ENCODE peak calls at places on chromosomes 6 and 20, in eight cellular contexts. P is progenitor cell of endocrine pancreas, Y is transverse colon, B is neural crest cell, Z is A549, K is AG04450, C is psoas muscle, H is LNCaP clone FGC. D is an unnamed sample.

GRCh38 chr6:16257999-16258708 is 19.8 kb downstream of the GMPR start:
- DNase-seq in P (no peak), Y (no peak), B (no peak), Z (no peak), K (no peak), C (no peak), H (no peak), D (no peak)

GRCh38 chr6:34393191-34393967 is 910 bp upstream of the NUDT3 start:
- DNase-seq in P (no peak), Y (no peak), B (no peak), Z (no peak), K (no peak), C (no peak), H (peak; percentile 87), D (no peak)

GRCh38 chr6:125812394-125813231 is 21.9 kb downstream of the NCOA7 start:
- DNase-seq in P (no peak), Y (no peak), B (no peak), Z (peak; percentile 56), K (peak; percentile 89), C (no peak), H (no peak), D (no peak)

GRCh38 chr6:11050735-11051134 is 6.6 kb upstream of the ELOVL2 start:
- DNase-seq in P (no peak), Y (no peak), B (no peak), Z (peak; percentile 29), K (no peak), C (no peak), H (no peak), D (no peak)

GRCh38 chr6:141451508-141452353 is 681.0 kb upstream of the GJE1 start:
- DNase-seq in P (no peak), Y (no peak), B (no peak), Z (peak; percentile 18), K (peak; percentile 32), C (no peak), H (no peak), D (no peak)

GRCh38 chr6:147117580-147117979 is 86.6 kb upstream of the STXBP5 start:
- DNase-seq in P (no peak), Y (no peak), B (no peak), Z (no peak), K (no peak), C (no peak), H (no peak), D (no peak)

GRCh38 chr6:31730631-31731086 is 1.6 kb upstream of the DDAH2 start:
- DNase-seq in P (no peak), Y (no peak), B (no peak), Z (no peak), K (no peak), C (no peak), H (no peak), D (no peak)

GRCh38 chr6:27791182-27791939 is 120.8 kb downstream of the OR2B2 start:
- DNase-seq in P (no peak), Y (peak; percentile 54), B (peak; percentile 56), Z (peak; percentile 86), K (no peak), C (peak; percentile 46), H (peak; percentile 67), D (no peak)

GRCh38 chr6:116094041-116094440 is 6.6 kb upstream of the NT5DC1 start:
- DNase-seq in P (no peak), Y (no peak), B (no peak), Z (no peak), K (no peak), C (no peak), H (no peak), D (no peak)

GRCh38 chr6:116099036-116099435 is 1.6 kb upstream of the NT5DC1 start:
- DNase-seq in P (no peak), Y (no peak), B (no peak), Z (no peak), K (no peak), C (no peak), H (no peak), D (no peak)

GRCh38 chr6:116101298-116101718 is 655 bp downstream of the NT5DC1 start:
- DNase-seq in P (no peak), Y (peak; percentile 86), B (no peak), Z (no peak), K (no peak), C (no peak), H (peak; percentile 58), D (no peak)

GRCh38 chr6:116100419-116101297 is at the start of gene NT5DC1:
- DNase-seq in P (peak; percentile 72), Y (peak; percentile 92), B (peak; percentile 65), Z (peak; percentile 81), K (no peak), C (peak; percentile 87), H (no peak), D (peak; percentile 82)

DNA sequence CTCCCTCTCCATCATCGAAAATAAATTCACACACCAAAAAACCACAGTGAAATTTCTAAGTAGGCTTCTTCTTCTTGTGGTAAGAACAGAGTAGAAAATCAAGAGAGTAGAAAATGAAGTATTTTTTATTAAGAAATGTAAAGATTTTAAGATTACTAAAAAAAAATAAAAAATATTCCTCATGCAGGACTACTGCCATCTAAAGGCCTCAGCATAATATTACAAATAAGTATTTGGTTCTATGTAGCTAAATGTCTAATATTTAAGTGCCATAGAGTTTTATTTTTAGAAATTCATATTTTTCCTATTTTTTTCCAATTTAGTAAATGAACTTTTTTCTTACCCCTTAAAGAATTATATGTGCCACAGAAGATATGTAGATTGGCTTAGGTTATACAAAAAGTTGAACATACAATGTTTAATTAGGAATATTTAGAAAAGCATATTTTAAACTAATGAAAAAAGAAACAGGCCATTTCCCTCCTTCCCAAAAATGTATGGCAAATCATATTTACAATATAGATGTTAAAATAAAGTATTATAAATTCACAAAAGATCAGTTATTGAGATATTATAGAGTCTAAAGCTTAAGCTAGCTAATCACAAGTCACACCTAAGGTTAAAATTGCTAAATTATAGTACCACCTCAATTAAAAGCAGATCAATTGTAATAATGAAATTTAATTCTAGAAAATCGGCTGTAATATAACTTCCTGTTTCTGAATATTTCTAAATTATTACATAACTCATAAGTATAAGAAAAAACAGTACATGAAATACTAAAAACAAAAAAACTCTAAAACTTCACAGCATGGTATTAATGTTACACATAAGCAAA is 3.5 kb upstream of the NT5DC1 start:
- DNase-seq in P (no peak), Y (no peak), B (no peak), Z (no peak), K (no peak), C (no peak), H (no peak), D (no peak)
- TF ChIP-seq CTCF in P (peak; percentile 63), Y (peak; percentile 40), B (peak; percentile 76), Z (peak; percentile 52), K (peak; percentile 66), C (peak; percentile 54), H (peak; percentile 38), D (peak; percentile 57)

GRCh38 chr20:60135276-60135675 is 177.1 kb downstream of the CDH26 start:
- DNase-seq in P (no peak), Y (no peak), B (no peak), Z (no peak), K (no peak), C (no peak), H (no peak), D (no peak)

GRCh38 chr20:60138263-60139127 is 180.3 kb downstream of the CDH26 start:
- DNase-seq in P (no peak), Y (peak; percentile 48), B (no peak), Z (no peak), K (no peak), C (peak; percentile 43), H (peak; percentile 50), D (no peak)

GRCh38 chr20:60139663-60140446 is 181.6 kb downstream of the CDH26 start:
- DNase-seq in P (no peak), Y (no peak), B (no peak), Z (no peak), K (no peak), C (no peak), H (no peak), D (no peak)

GRCh38 chr20:60137657-60138245 is 179.5 kb downstream of the CDH26 start:
- DNase-seq in P (no peak), Y (peak; percentile 21), B (peak; percentile 14), Z (peak; percentile 23), K (no peak), C (peak; percentile 29), H (no peak), D (no peak)

DNA sequence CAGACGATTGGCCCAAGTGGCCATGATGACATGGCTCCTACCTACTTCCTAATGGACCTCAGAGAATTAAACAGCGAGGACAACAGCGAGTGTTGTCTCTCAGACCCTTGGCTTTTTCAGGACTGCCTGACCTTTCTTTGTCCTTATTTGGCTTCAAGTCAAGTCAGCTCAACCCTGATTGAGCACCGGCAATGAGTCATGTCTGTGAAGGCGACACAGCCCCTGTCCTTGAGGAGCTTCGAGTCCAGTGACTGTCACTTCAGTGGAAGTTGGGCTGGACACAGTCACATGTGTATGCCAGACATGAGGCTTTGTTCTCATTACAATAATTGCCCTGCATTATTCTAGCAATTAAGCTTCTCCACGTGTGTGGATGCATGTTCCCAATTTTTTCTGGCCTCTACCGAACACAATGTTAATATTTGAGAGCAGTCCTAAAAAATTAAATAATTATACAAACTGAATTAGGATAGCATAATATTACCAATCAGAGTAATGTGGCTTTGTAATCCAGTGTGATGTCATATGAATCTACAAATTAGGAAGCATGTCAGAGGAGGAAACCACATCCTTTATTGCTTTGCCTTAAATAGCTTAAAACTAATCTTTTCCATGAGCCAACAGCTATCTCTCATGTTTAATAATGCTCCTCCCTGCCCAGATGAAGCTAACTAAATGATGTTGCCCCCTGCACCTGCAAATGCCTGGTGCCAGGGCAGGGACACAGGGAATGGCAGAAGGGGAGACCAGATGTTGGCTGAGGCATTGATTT is 178.6 kb downstream of the CDH26 start:
- DNase-seq in P (no peak), Y (no peak), B (no peak), Z (no peak), K (no peak), C (no peak), H (no peak), D (no peak)
- TF ChIP-seq CTCF in P (no peak), Y (no peak), B (no peak), Z (no peak), K (no peak), C (no peak), H (no peak), D (no peak)

GRCh38 chr6:30557683-30557981 is 537 bp downstream of the PRR3 start:
- DNase-seq in P (no peak), Y (no peak), B (no peak), Z (no peak), K (no peak), C (no peak), H (no peak), D (no peak)

GRCh38 chr6:30556714-30556963 is 350 bp upstream of the GNL1 start:
- DNase-seq in P (peak; percentile 53), Y (peak; percentile 91), B (no peak), Z (no peak), K (no peak), C (no peak), H (no peak), D (no peak)

GRCh38 chr6:30556006-30556713 is at the start of gene GNL1:
- DNase-seq in P (peak; percentile 96), Y (peak; percentile 99), B (peak; percentile 89), Z (peak; percentile 95), K (peak; percentile 65), C (peak; percentile 93), H (peak; percentile 85), D (peak; percentile 92)

GRCh38 chr6:30555428-30556005 is 772 bp downstream of the GNL1 start:
- DNase-seq in P (peak; percentile 24), Y (peak; percentile 55), B (peak; percentile 45), Z (no peak), K (no peak), C (peak; percentile 52), H (no peak), D (peak; percentile 75)

DNA sequence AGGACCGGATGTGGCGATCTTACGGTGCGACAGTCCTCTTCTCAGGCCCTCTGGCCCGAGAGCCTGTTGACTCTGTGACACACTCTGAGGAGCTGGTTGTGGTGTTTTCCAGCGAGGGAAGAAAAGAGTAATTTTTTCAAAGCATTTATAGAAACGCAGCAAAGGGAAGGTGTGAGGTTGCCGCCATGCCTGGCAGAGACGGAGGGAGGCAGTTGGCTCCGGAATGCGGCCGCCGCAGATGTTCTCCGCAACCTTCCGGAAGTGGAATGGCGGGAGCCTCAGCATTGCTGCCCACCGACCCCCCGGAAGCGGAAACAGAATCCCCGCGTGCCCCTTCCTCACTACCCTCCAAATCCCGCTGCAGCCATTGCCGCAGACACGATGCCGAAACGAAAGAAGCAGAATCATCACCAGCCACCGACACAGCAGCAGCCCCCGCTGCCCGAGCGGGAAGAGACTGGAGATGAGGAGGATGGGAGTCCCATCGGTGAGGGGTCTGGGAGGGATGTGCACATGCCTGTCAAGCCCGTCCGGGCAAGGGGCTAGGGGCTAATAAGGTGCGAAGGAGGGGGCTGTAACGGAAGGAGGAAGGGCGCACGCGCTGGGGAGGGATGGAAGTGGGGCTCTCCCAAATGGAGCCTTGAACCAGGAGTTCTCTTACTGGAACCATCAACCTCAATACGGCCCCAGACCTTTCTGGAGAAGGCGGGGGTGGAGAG is at the start of gene PRR3:
- DNase-seq in P (peak; percentile 63), Y (peak; percentile 78), B (peak; percentile 81), Z (peak; percentile 93), K (peak; percentile 46), C (peak; percentile 88), H (peak; percentile 79), D (peak; percentile 65)
- TF ChIP-seq CTCF in P (no peak), Y (no peak), B (no peak), Z (no peak), K (no peak), C (no peak), H (no peak), D (no peak)

GRCh38 chr6:144835322-144835721 is 550.2 kb downstream of the UTRN start:
- DNase-seq in P (no peak), Y (no peak), B (no peak), Z (no peak), K (no peak), C (no peak), H (no peak), D (no peak)
- TF ChIP-seq CTCF in P (no peak), Y (no peak), B (no peak), Z (no peak), K (no peak), C (no peak), H (no peak), D (no peak)